ENCODE peak calls at places on chromosome 11, in six cellular contexts. Q is cardiac muscle cell; G is CD4-positive, alpha-beta T cell; P is foreskin fibroblast; T is tibial nerve; I is CD8-positive, alpha-beta T cell. V is an unnamed sample.

GRCh38 chr11:134554106-134554505 is 142.1 kb upstream of the B3GAT1 start:
- DNase-seq in Q (no peak), P (no peak), G (no peak), T (no peak), I (no peak), V (no peak)

GRCh38 chr11:78857688-78858087 is 283.0 kb upstream of the NARS2 start:
- DNase-seq in T (no peak), Q (no peak), G (no peak), P (no peak), I (no peak), V (no peak)

GRCh38 chr11:61325649-61326414 is 7.1 kb downstream of the DDB1 start:
- DNase-seq in I (no peak), T (no peak), Q (no peak), P (no peak), G (no peak), V (no peak)

GRCh38 chr11:70191495-70192140 is 11.5 kb upstream of the FADD start:
- DNase-seq in P (peak), I (peak), Q (peak), G (peak), T (peak), V (peak)

GRCh38 chr11:67498544-67498972 is 6.6 kb downstream of the PITPNM1 start:
- DNase-seq in G (no peak), I (no peak), P (no peak), T (no peak), Q (no peak), V (no peak)

GRCh38 chr11:102208835-102209234 is 98.6 kb downstream of the YAP1 start:
- DNase-seq in Q (no peak), I (no peak), T (no peak), P (no peak), G (no peak), V (no peak)

GRCh38 chr11:36578458-36578857 is 10.7 kb downstream of the RAG1 start:
- DNase-seq in I (no peak), P (no peak), Q (no peak), T (no peak), G (no peak), V (no peak)

GRCh38 chr11:337711-338110 is 17.1 kb upstream of the IFITM3 start:
- DNase-seq in T (no peak), Q (no peak), G (no peak), P (no peak), I (no peak), V (no peak)

GRCh38 chr11:13429836-13430235 is 33.2 kb downstream of the BTBD10 start:
- DNase-seq in T (no peak), Q (no peak), P (no peak), G (no peak), I (no peak), V (no peak)

GRCh38 chr11:22807855-22808558 is 21.6 kb downstream of the SVIP start:
- DNase-seq in P (no peak), T (no peak), Q (no peak), I (no peak), G (no peak), V (no peak)

GRCh38 chr11:72930011-72930410 is 115.8 kb downstream of the ATG16L2 start:
- DNase-seq in P (peak), I (no peak), Q (peak), G (no peak), T (no peak), V (no peak)

DNA sequence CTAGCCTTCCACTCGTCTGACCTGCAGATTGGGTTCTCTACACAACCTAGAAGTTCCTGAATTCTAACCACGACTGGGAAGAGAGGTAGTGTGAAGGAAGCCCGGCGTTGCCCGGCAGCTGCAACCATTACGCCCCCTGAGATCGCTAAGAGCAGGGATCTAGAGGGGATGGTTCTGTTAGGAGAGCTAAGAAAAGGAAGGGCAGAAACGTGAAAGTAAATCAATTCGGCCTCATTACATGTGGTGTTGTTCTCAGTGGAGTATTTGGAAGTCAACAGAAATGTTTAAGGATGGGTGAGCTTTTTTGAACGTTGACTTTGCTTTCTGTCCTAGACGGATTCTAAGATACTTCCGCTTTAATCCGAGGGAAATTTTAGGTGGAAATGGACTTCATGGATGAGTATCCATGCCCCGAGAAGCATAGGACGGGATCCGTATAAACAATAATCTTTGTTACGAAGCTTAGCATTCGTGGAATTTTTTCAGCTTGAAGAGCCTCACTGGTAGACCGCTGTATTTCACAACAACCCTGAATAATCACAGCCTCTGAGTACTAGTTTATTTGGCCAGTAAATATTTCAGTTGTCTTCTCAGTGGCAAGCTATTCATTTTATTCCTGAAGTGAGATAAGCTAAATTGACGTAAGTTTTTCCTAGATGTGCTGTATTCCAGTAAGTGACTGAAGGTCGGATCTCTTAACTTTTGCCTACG is 629 bp downstream of the ATP5MG start:
- DNase-seq in G (no peak), P (peak), T (no peak), Q (no peak), I (no peak), V (no peak)
- TF ChIP-seq CTCF in G (no peak), P (no peak), T (no peak), Q (no peak), I (no peak), V (peak)

GRCh38 chr11:84390441-84391078 is 1104.4 kb upstream of the CCDC90B start:
- DNase-seq in Q (peak), I (no peak), G (no peak), P (no peak), T (no peak), V (peak)
- TF ChIP-seq CTCF in Q (no peak), I (no peak), G (no peak), P (no peak), T (no peak), V (no peak)

GRCh38 chr11:64341429-64341828 is 1.4 kb downstream of the CCDC88B start:
- DNase-seq in Q (no peak), G (no peak), T (no peak), I (no peak), P (no peak), V (no peak)

GRCh38 chr11:64341851-64342791 is 2.1 kb downstream of the CCDC88B start:
- DNase-seq in G (peak), P (peak), Q (peak), I (peak), T (peak), V (peak)

GRCh38 chr11:64339754-64340408 is at the start of gene CCDC88B:
- DNase-seq in Q (no peak), P (no peak), G (peak), T (no peak), I (peak), V (no peak)

GRCh38 chr11:64339319-64339718 is 685 bp upstream of the CCDC88B start:
- DNase-seq in G (no peak), T (no peak), I (no peak), P (no peak), Q (no peak), V (no peak)

DNA sequence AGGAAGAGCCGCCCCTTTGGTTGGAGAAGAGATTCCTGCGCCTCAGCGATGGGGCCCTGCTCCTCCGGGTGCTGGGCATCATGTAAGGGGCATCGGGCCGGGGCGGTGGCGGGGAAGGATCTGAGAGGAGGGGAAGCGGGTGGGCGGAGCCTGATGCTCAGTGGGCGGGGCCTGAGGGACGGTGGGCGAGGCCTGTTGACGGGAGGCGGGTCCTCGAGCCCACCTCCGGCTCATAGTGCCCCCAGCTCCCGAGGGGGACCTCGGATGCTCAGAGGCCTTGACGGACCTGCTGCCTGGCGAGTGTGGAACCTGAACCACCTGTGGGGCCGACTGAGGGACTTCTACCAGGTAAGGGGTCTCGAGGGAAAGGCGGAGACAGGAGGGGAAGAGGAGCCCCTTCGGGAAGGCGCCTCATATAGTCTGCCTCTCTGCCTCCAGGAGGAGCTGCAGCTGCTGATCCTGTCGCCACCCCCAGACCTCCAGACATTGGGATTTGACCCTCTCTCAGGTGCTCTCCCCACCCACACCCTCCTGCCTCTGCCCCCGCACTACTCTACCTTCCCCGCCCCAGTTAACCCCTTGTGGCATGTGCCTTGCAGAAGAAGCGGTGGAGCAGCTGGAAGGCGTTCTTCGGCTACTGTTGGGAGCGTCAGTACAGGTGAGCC is 799 bp downstream of the CCDC88B start:
- DNase-seq in Q (peak), G (peak), P (no peak), I (peak), T (peak), V (peak)
- TF ChIP-seq CTCF in Q (no peak), G (no peak), P (no peak), I (no peak), T (no peak), V (no peak)

GRCh38 chr11:132028380-132029240 is 658.2 kb downstream of the NTM start:
- DNase-seq in P (peak), G (no peak), Q (peak), I (no peak), T (no peak), V (peak)
- TF ChIP-seq CTCF in P (peak), G (no peak), Q (peak), I (no peak), T (peak), V (peak)

GRCh38 chr11:94563176-94563847 is 3.9 kb upstream of the PIWIL4 start:
- DNase-seq in P (peak), G (no peak), T (no peak), I (no peak), Q (peak), V (no peak)
- TF ChIP-seq CTCF in P (peak), G (no peak), T (no peak), I (no peak), Q (peak), V (no peak)

GRCh38 chr11:92550411-92550810 is 325.8 kb downstream of the FAT3 start:
- DNase-seq in T (no peak), G (no peak), Q (no peak), P (no peak), I (no peak), V (no peak)
- TF ChIP-seq CTCF in T (no peak), G (no peak), Q (no peak), P (no peak), I (no peak), V (no peak)

DNA sequence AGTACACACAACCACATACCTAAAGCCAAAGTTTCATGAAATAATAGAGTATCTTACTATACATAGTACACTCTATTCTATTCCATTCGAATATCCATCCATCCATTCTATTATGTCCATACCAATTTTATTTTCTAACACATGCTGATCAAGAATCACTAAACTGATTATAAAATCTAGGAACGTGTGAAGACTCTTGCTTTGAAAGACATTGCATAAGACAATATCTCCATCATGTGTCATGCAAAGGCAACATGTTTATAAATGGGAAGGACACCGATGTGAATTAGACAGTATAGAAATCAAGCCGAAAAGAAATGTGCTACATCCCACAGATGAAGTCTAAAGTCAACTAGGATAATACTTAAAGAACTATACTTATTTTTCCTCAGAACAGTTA is 1561.5 kb upstream of the TENM4 start:
- DNase-seq in P (no peak), G (no peak), I (no peak), Q (no peak), T (no peak), V (no peak)
- TF ChIP-seq CTCF in P (no peak), G (no peak), I (no peak), Q (no peak), T (no peak), V (no peak)

DNA sequence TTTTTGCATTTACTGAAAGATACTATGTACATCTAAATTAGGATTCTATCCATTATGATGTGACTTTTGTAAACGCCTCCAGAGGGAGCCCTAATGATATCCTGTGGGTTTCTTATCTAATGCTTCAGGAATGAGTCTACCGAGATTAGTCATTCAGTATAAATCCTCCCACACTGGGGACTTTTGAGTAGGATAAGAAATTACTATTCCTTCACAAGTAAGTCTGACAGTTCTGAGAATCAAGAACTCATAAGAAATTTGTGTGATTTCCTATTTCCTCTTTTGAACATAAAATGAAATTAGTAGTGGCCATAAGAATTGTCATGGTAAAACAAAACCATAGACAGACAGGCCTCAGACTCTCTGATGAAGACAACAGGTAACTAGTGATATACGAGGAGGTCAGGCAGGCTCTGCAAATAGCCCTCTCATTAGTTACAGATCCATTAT is 10.0 kb upstream of the OR5M1 start:
- DNase-seq in T (no peak), Q (peak), G (no peak), I (no peak), P (peak), V (peak)
- TF ChIP-seq CTCF in T (no peak), Q (peak), G (no peak), I (no peak), P (peak), V (no peak)

DNA sequence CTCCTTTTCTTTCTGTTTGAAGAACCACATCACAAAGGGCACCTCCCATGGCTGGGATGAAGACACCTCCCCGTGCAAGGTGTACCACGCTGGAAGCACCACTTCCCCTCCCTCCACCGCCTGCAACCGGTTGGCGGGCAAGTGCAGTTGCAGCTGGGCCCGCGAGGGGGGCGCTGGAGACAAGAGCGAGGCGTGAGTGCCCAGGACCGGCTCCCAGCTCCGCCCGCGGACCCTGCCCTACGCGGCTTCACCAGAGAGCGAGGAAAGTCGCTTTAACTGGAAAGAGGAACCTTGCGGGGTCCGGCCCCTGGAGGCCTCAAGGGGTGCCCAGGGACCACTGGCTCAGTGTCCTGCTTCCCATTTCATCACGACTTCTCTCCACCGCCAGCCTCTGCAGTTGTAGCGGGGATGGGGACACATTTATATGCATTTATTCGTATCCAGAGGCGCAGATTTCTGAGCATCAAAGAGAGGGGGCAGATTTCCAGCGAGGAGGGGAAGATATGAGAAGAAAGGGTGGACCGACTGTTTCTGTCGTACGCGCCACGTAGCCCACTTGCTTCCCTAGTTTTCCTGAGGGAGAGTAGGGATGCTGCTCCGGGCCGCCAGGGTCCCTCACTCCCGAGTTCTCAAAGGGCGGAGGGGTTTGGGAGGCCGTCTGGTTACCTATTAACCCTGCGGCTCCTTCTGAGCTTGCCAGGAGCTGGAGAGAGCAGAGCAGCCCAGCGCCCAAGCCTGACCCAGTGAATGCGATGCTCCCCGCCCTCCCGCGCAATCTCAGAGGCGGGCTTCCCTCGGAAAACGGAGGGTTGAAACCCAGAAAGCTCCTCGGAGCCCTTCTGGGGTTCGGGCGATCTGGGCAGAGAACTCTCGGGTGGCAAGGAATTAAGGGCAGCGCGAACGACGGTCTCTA is 3.5 kb downstream of the ESAM start:
- DNase-seq in T (peak), I (peak), G (peak), Q (peak), P (peak), V (peak)
- TF ChIP-seq CTCF in T (peak), I (peak), G (peak), Q (peak), P (peak), V (peak)

V was measured in endothelial cell.